ENCODE peak calls at places on chromosome 6, in nine cellular contexts. G, N, Z, C, P, K, S, W and A are unnamed samples.

GRCh38 chr6:147065786-147066185 is 138.4 kb upstream of the STXBP5 start:
- DNase-seq in Z (no peak), N (no peak), G (no peak), S (no peak), C (no peak), W (peak), P (no peak), K (peak), A (no peak)

GRCh38 chr6:144434308-144434990 is 149.3 kb downstream of the UTRN start:
- DNase-seq in P (peak), G (no peak), W (no peak), Z (no peak), N (peak), S (no peak), K (no peak), C (no peak), A (no peak)

GRCh38 chr6:44056392-44057237 is 70.6 kb downstream of the MRPL14 start:
- DNase-seq in C (no peak), G (no peak), S (no peak), P (peak), W (no peak), N (no peak), K (peak), Z (no peak), A (peak)

GRCh38 chr6:150068173-150068785 is 642 bp downstream of the ULBP3 start:
- DNase-seq in S (no peak), G (no peak), C (no peak), Z (no peak), K (no peak), P (no peak), W (no peak), N (no peak), A (no peak)

GRCh38 chr6:73263570-73263909 is 544 bp upstream of the KHDC1 start:
- DNase-seq in N (no peak), G (no peak), S (no peak), W (no peak), C (no peak), P (no peak), K (no peak), Z (no peak), A (no peak)

GRCh38 chr6:49713346-49713745 is at the start of gene CRISP2:
- DNase-seq in C (no peak), Z (no peak), P (no peak), K (no peak), N (no peak), G (no peak), W (no peak), S (no peak), A (no peak)

GRCh38 chr6:56890683-56891429 is 64.1 kb upstream of the BEND6 start:
- DNase-seq in K (peak), S (no peak), P (peak), G (no peak), Z (no peak), W (no peak), N (peak), C (no peak), A (no peak)

GRCh38 chr6:79671605-79672266 is 40.6 kb downstream of the SH3BGRL2 start:
- DNase-seq in Z (peak), S (peak), G (no peak), N (peak), W (peak), C (peak), K (peak), P (peak), A (peak)

GRCh38 chr6:43070028-43070632 is 6.0 kb upstream of the PTK7 start:
- DNase-seq in Z (no peak), K (peak), C (no peak), P (peak), W (no peak), G (no peak), N (peak), S (no peak), A (no peak)

GRCh38 chr6:797479-798077 is 104.6 kb upstream of the EXOC2 start:
- DNase-seq in P (peak), N (peak), C (no peak), G (no peak), K (peak), W (peak), Z (no peak), S (no peak), A (peak)

GRCh38 chr6:388202-388903 is 3.2 kb upstream of the IRF4 start:
- DNase-seq in C (no peak), W (no peak), Z (no peak), P (no peak), K (no peak), G (no peak), N (no peak), S (no peak), A (no peak)

GRCh38 chr6:33927551-33927950 is 123.7 kb upstream of the MLN start:
- DNase-seq in Z (no peak), G (no peak), S (no peak), P (no peak), C (no peak), K (no peak), W (no peak), N (peak), A (no peak)

GRCh38 chr6:13554929-13555333 is 19.5 kb upstream of the SIRT5 start:
- DNase-seq in C (no peak), W (no peak), S (no peak), N (no peak), P (peak), K (peak), Z (no peak), G (no peak), A (peak)

GRCh38 chr6:32816746-32817204 is at the start of gene HLA-DOB:
- DNase-seq in W (no peak), Z (no peak), S (no peak), N (peak), P (peak), C (no peak), K (no peak), G (no peak), A (no peak)

GRCh38 chr6:149271348-149272340 is 45.9 kb upstream of the TAB2 start:
- DNase-seq in S (peak), C (peak), K (no peak), G (no peak), N (no peak), W (no peak), Z (peak), P (peak), A (peak)

GRCh38 chr6:93344436-93344835 is 74.9 kb downstream of the EPHA7 start:
- DNase-seq in K (no peak), P (no peak), S (no peak), G (no peak), W (no peak), C (no peak), Z (no peak), N (no peak), A (no peak)

GRCh38 chr6:133062702-133063319 is 178.3 kb upstream of the EYA4 start:
- DNase-seq in P (peak), W (no peak), S (no peak), G (no peak), Z (no peak), K (no peak), C (no peak), N (peak), A (peak)

GRCh38 chr6:146028250-146028789 is 542 bp upstream of the GRM1 start:
- DNase-seq in C (peak), K (no peak), N (peak), G (no peak), P (peak), Z (peak), S (peak), W (no peak), A (peak)

GRCh38 chr6:15247214-15247749 is 1.4 kb downstream of the JARID2 start:
- DNase-seq in G (no peak), Z (no peak), P (no peak), K (no peak), W (no peak), N (no peak), C (no peak), S (no peak), A (no peak)

GRCh38 chr6:52724041-52724405 is 39.3 kb downstream of the GSTA2 start:
- DNase-seq in G (no peak), C (no peak), Z (no peak), N (no peak), K (no peak), S (no peak), W (no peak), P (peak), A (no peak)

GRCh38 chr6:1496836-1497592 is 107.6 kb downstream of the FOXF2 start:
- DNase-seq in W (no peak), N (no peak), S (no peak), Z (no peak), G (no peak), K (no peak), P (no peak), C (no peak), A (no peak)

GRCh38 chr6:163180874-163181541 is 233.5 kb upstream of the QKI start:
- DNase-seq in K (peak), C (peak), G (peak), S (no peak), N (peak), W (no peak), P (peak), Z (no peak), A (peak)

GRCh38 chr6:36120539-36120938 is 9.8 kb upstream of the MAPK13 start:
- DNase-seq in N (no peak), C (peak), K (no peak), P (no peak), Z (peak), G (no peak), W (no peak), S (peak), A (no peak)

GRCh38 chr6:32796848-32797776 is 19.7 kb downstream of the HLA-DOB start:
- DNase-seq in K (peak), S (peak), Z (peak), P (peak), G (peak), C (peak), W (peak), N (peak), A (peak)

GRCh38 chr6:134256862-134257261 is 61.0 kb downstream of the SGK1 start:
- DNase-seq in P (no peak), Z (no peak), W (no peak), G (no peak), N (no peak), C (no peak), K (no peak), S (no peak), A (no peak)

GRCh38 chr6:118787746-118788419 is 106.1 kb upstream of the ASF1A start:
- DNase-seq in S (no peak), Z (no peak), N (no peak), G (no peak), K (no peak), P (peak), W (no peak), C (no peak), A (no peak)

GRCh38 chr6:25085761-25086160 is 150.0 kb upstream of the RIPOR2 start:
- DNase-seq in N (no peak), W (no peak), S (no peak), Z (no peak), G (no peak), C (no peak), P (peak), K (no peak), A (no peak)

GRCh38 chr6:143501851-143502250 is 9.7 kb downstream of the FUCA2 start:
- DNase-seq in W (no peak), C (no peak), P (no peak), G (no peak), Z (no peak), N (no peak), K (no peak), S (no peak), A (no peak)

GRCh38 chr6:162765251-162765650 is 37.5 kb downstream of the PACRG start:
- DNase-seq in K (no peak), G (no peak), C (no peak), P (no peak), N (no peak), W (no peak), Z (no peak), S (no peak), A (no peak)

GRCh38 chr6:14717307-14717706 is 528.6 kb upstream of the JARID2 start:
- DNase-seq in K (no peak), W (no peak), G (no peak), C (no peak), N (no peak), P (no peak), S (no peak), Z (peak), A (no peak)

GRCh38 chr6:165662671-165663282 is at the start of gene PDE10A:
- DNase-seq in K (peak), C (no peak), S (no peak), G (no peak), P (peak), Z (no peak), N (no peak), W (no peak), A (peak)

GRCh38 chr6:37311666-37312473 is 41.9 kb upstream of the RNF8 start:
- DNase-seq in P (peak), Z (no peak), W (no peak), K (no peak), G (no peak), N (no peak), S (no peak), C (no peak), A (no peak)

GRCh38 chr6:125354649-125355048 is 52.9 kb upstream of the HDDC2 start:
- DNase-seq in K (no peak), G (no peak), P (no peak), W (no peak), S (no peak), C (no peak), N (no peak), Z (no peak), A (no peak)

GRCh38 chr6:31945507-31946369 is at the start of gene CFB:
- DNase-seq in Z (no peak), N (peak), W (no peak), S (no peak), G (no peak), P (peak), K (peak), C (no peak), A (peak)

GRCh38 chr6:24766685-24767462 is 7.9 kb upstream of the GMNN start:
- DNase-seq in P (peak), S (no peak), C (no peak), K (peak), Z (no peak), N (peak), W (peak), G (no peak), A (no peak)

GRCh38 chr6:25070547-25071366 is 135.0 kb upstream of the RIPOR2 start:
- DNase-seq in K (peak), N (peak), G (peak), P (peak), C (peak), W (peak), Z (peak), S (peak), A (peak)

GRCh38 chr6:114419175-114419574 is 76.4 kb upstream of the HS3ST5 start:
- DNase-seq in N (peak), W (no peak), G (no peak), P (no peak), Z (no peak), S (no peak), K (peak), C (no peak), A (no peak)